ENCODE peak calls at places on chromosomes 3 and 15, in five cellular contexts. T is K562, R is keratinocyte, H is astrocyte, B is GM23248. L is an unnamed sample.

GRCh38 chr3:108037770-108038169 is 53.1 kb downstream of the CD47 start:
- DNase-seq in H (no peak), T (no peak), B (no peak), R (no peak), L (no peak)

GRCh38 chr3:185656321-185656840 is 70.3 kb downstream of the SENP2 start:
- DNase-seq in R (peak; percentile 90), B (peak; percentile 98), T (no peak), H (peak; percentile 98), L (no peak)

GRCh38 chr3:108661699-108662098 is 72.2 kb downstream of the DZIP3 start:
- DNase-seq in B (peak; percentile 10), R (no peak), T (no peak), H (no peak), L (no peak)

GRCh38 chr15:101258238-101259144 is 6.6 kb upstream of the CHSY1 start:
- DNase-seq in B (peak; percentile 86), R (no peak), H (peak; percentile 46), T (peak; percentile 77), L (no peak)

GRCh38 chr3:50542177-50543034 is 25.1 kb downstream of the C3orf18 start:
- DNase-seq in B (peak; percentile 66), T (peak; percentile 72), R (no peak), H (peak; percentile 16), L (peak; percentile 77)

GRCh38 chr3:80283783-80284182 is 516.0 kb upstream of the ROBO1 start:
- DNase-seq in B (no peak), H (no peak), R (no peak), T (no peak), L (no peak)

GRCh38 chr3:131306242-131306641 is 75.3 kb upstream of the NUDT16 start:
- DNase-seq in R (no peak), H (no peak), T (no peak), B (no peak), L (no peak)

GRCh38 chr3:159894386-159894785 is 94.2 kb upstream of the IL12A start:
- DNase-seq in R (no peak), B (no peak), T (no peak), H (no peak), L (no peak)

GRCh38 chr3:78957456-78957855 is 810.3 kb downstream of the ROBO1 start:
- DNase-seq in T (no peak), B (no peak), H (no peak), R (no peak), L (no peak)

GRCh38 chr3:82354181-82354696 is 592.8 kb upstream of the GBE1 start:
- DNase-seq in T (no peak), R (no peak), B (no peak), H (no peak), L (no peak)

GRCh38 chr3:9147215-9147895 is 102.1 kb downstream of the SRGAP3 start:
- DNase-seq in R (no peak), T (no peak), H (peak; percentile 8), B (peak; percentile 8), L (no peak)

GRCh38 chr15:38440353-38441129 is 13.4 kb upstream of the FAM98B start:
- DNase-seq in H (peak; percentile 27), R (peak; percentile 13), T (peak; percentile 81), B (peak; percentile 60), L (peak; percentile 69)

GRCh38 chr3:14801668-14802067 is 17.1 kb upstream of the FGD5 start:
- DNase-seq in B (no peak), T (no peak), R (no peak), H (no peak), L (no peak)

GRCh38 chr3:195542261-195542660 is 864 bp downstream of the PPP1R2 start:
- DNase-seq in B (peak; percentile 36), R (no peak), T (no peak), H (no peak), L (no peak)

GRCh38 chr15:74793135-74794028 is 11.5 kb downstream of the CSK start:
- DNase-seq in H (no peak), T (no peak), B (no peak), R (no peak), L (no peak)

GRCh38 chr3:194312743-194313281 is 38.3 kb downstream of the CPN2 start:
- DNase-seq in H (peak; percentile 85), B (peak; percentile 65), T (peak; percentile 69), R (no peak), L (no peak)

GRCh38 chr3:32484437-32484836 is 18.2 kb downstream of the CMTM6 start:
- DNase-seq in H (no peak), B (no peak), T (no peak), R (no peak), L (no peak)

GRCh38 chr15:83206971-83207621 is 527 bp downstream of the HDGFL3 start:
- DNase-seq in B (peak; percentile 72), H (peak; percentile 17), R (no peak), T (peak; percentile 50), L (peak; percentile 42)

GRCh38 chr3:109152326-109152725 is 15.8 kb downstream of the C3orf85 start:
- DNase-seq in R (no peak), B (no peak), T (no peak), H (no peak), L (no peak)

GRCh38 chr15:20346082-20346805 is 195.4 kb downstream of the GOLGA6L6 start:
- DNase-seq in H (no peak), R (no peak), B (no peak), T (no peak), L (no peak)

GRCh38 chr15:20348900-20349773 is 192.5 kb downstream of the GOLGA6L6 start:
- DNase-seq in R (no peak), H (no peak), T (no peak), B (no peak), L (no peak)

GRCh38 chr15:20349774-20350498 is 191.7 kb downstream of the GOLGA6L6 start:
- DNase-seq in T (no peak), H (no peak), B (no peak), R (no peak), L (no peak)

GRCh38 chr15:20345401-20345958 is 196.1 kb downstream of the GOLGA6L6 start:
- DNase-seq in H (no peak), R (no peak), B (no peak), T (no peak), L (no peak)

DNA sequence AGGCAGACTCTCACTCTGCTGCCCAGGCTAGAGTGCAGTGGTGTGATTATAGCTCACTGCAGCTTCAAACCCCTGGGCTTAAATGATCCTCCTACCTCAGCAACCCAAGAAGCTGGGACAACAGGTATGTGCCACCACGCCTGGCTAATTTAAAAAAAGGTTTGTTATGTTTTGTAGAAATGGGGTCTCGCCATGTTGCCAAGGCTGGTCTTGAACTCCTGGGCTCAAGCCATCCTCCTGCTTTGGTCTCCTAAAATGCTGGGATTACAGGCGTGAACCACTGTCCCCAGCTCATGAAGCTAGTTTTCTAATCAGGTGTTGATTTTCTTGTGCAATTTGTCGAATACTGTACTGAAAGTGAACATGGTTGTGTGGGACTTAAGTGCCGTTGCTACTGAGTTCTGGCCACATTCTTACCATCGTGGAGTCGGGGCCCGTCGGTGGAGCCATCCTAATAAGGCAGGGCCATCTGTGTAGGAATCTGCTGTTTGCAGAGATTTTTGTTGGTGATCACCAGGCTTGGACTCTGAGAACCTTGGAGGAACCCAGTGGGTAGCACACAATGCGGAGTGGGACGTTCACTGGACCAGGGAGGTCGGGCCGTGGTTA is 193.2 kb downstream of the GOLGA6L6 start:
- DNase-seq in T (no peak), R (no peak), H (no peak), B (no peak), L (no peak)
- H3K9me3 ChIP-seq in T (no peaks in the 10 kb centered on the region), R (peaks cover 74% of the 10 kb centered on the region), H (peaks cover 68% of the 10 kb centered on the region), B (no peaks in the 10 kb centered on the region), L (peaks cover 39% of the 10 kb centered on the region)

DNA sequence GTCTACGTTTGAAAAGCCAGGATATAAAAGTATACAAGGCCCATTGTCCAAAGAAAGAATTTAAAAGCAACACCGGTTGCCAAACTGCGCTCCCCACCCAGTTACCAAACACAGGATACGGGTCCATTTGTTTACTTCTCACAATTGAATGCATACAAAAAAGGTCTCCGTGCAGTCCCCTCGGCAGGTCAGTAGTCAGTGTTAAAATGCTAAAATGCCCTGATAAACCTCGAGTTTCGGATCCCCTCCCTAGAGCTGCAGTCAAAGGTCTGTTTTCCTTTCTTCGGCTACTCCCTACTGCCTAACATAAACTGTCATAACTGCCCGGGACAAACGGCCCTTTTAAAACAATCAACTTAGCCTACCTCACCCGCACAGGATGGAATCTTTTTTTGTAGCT is 534.6 kb downstream of the FOXP1 start:
- DNase-seq in H (no peak), R (no peak), B (no peak), T (no peak), L (no peak)
- H3K4me1 ChIP-seq in H (peaks cover 41% of the 10 kb centered on the region), R (no peaks in the 10 kb centered on the region), B (peaks cover 18% of the 10 kb centered on the region), T (peaks cover 13% of the 10 kb centered on the region), L (peaks cover 56% of the 10 kb centered on the region)

DNA sequence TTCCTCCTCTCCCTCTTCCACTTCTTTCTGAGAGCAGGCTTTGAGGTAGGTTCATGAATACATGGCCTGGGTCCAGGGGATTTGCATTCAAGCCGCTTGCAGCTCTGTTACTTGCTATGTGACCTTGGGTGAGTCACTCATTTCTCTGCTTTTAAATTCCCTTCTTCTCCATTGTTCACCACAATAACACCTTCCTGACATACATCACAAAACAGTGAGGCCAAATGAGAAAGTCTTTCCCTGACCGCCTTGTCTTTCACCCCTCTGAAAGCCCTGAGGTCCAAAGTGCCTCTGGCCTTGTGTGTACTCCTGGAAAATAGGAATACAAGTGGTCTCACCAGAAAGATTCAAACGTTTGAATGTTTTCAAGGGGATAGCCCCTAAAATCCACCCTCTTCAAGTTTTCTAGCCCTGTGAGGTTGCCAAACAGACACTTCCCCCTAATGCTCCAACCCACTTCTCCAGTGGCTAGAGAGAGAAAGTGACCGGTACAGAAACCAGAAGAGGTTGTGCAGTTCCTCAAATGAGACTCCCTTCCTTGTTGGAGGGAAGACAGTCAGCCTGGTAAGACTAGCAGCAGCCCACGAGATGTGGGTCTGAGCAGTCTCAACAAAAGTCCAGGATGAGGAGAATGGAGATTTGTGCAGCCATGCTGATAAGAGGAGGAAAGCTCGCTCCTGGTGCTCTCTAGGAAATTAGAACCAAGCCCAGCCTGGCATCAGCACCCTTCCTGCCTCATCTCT is 222.9 kb upstream of the TPRG1 start:
- DNase-seq in R (peak; percentile 84), B (peak; percentile 95), T (no peak), H (peak; percentile 99), L (no peak)
- H2AFZ ChIP-seq in R (peak overlapping the region; percentile 48), B (peak overlapping the region; percentile 56), T (no peak overlapping the region), H (peak overlapping the region; percentile 54), L (peak overlapping the region; percentile 95)

GRCh38 chr3:74145277-74145676 is 469.2 kb downstream of the CNTN3 start:
- DNase-seq in T (no peak), H (no peak), R (no peak), B (no peak), L (no peak)

GRCh38 chr3:74149466-74149865 is 465.0 kb downstream of the CNTN3 start:
- DNase-seq in B (no peak), T (no peak), R (no peak), H (no peak), L (no peak)
- H3K9me3 ChIP-seq in B (no peaks in the 10 kb centered on the region), T (no peaks in the 10 kb centered on the region), R (no peaks in the 10 kb centered on the region), H (peaks cover 2% of the 10 kb centered on the region), L (no peaks in the 10 kb centered on the region)

L was measured in neuronal stem cell.